ENCODE peak calls at places on chromosomes 4 and X, in four cellular contexts. O is tibial artery, T is nucleus accumbens, P is HFFc6. Z is an unnamed sample.

GRCh38 chr4:55358246-55358645 is 12.2 kb downstream of the SRD5A3 start:
- DNase-seq in O (no peak), T (no peak), P (no peak), Z (no peak)

GRCh38 chrX:133258481-133258880 is 40.3 kb upstream of the TFDP3 start:
- DNase-seq in O (no peak), T (no peak), P (no peak), Z (no peak)

GRCh38 chrX:68443155-68443868 is 10.0 kb upstream of the OPHN1 start:
- DNase-seq in O (no peak), T (no peak), P (peak; percentile 35), Z (no peak)

GRCh38 chrX:150060406-150060805 is 122.1 kb upstream of the EOLA2 start:
- DNase-seq in O (no peak), T (no peak), P (peak; percentile 64), Z (no peak)

GRCh38 chr4:135383889-135384288 is 1182.3 kb upstream of the PABPC4L start:
- DNase-seq in O (no peak), T (no peak), P (no peak), Z (no peak)

GRCh38 chr4:75940692-75941253 is at the start of gene NAAA:
- DNase-seq in O (peak; percentile 93), T (peak; percentile 47), P (peak; percentile 67), Z (peak; percentile 71)

GRCh38 chr4:17186916-17187315 is 288.5 kb upstream of the LDB2 start:
- DNase-seq in O (no peak), T (no peak), P (no peak), Z (no peak)

GRCh38 chr4:183348706-183349659 is 26.8 kb upstream of the CLDN24 start:
- DNase-seq in O (no peak), T (no peak), P (peak; percentile 99), Z (no peak)

GRCh38 chr4:113756005-113756410 is 5.5 kb downstream of the CAMK2D start:
- DNase-seq in O (no peak), T (no peak), P (peak; percentile 48), Z (no peak)

GRCh38 chrX:113058634-113059033 is 218.0 kb upstream of the AMOT start:
- DNase-seq in O (no peak), T (no peak), P (no peak), Z (no peak)

GRCh38 chr4:185767528-185767927 is 44.5 kb downstream of the SORBS2 start:
- DNase-seq in O (no peak), T (no peak), P (no peak), Z (no peak)

GRCh38 chr4:139300431-139301142 is 718 bp upstream of the NAA15 start:
- DNase-seq in O (no peak), T (no peak), P (peak; percentile 63), Z (no peak)

GRCh38 chrX:68415289-68415688 is 18.0 kb downstream of the OPHN1 start:
- DNase-seq in O (no peak), T (no peak), P (peak; percentile 5), Z (peak; percentile 33)

GRCh38 chr4:25666031-25666630 is 10.5 kb downstream of the SLC34A2 start:
- DNase-seq in O (no peak), T (no peak), P (no peak), Z (no peak)

GRCh38 chr4:142194905-142195304 is 558.5 kb downstream of the IL15 start:
- DNase-seq in O (no peak), T (no peak), P (peak; percentile 48), Z (no peak)

GRCh38 chr4:14985161-14985560 is 17.1 kb upstream of the CPEB2 start:
- DNase-seq in O (no peak), T (no peak), P (no peak), Z (no peak)

GRCh38 chr4:79209822-79210635 is 115.8 kb downstream of the NAA11 start:
- DNase-seq in O (no peak), T (no peak), P (no peak), Z (no peak)

GRCh38 chr4:99436462-99436861 is 1.3 kb upstream of the ADH7 start:
- DNase-seq in O (no peak), T (no peak), P (no peak), Z (no peak)

GRCh38 chr4:120156115-120156718 is 89.6 kb upstream of the MAD2L1 start:
- DNase-seq in O (no peak), T (no peak), P (peak; percentile 57), Z (no peak)

GRCh38 chr4:60805500-60806313 is 394.4 kb upstream of the ADGRL3 start:
- DNase-seq in O (no peak), T (no peak), P (no peak), Z (no peak)

GRCh38 chrX:133265331-133265730 is 47.2 kb upstream of the TFDP3 start:
- DNase-seq in O (no peak), T (no peak), P (no peak), Z (no peak)

GRCh38 chr4:2061208-2062131 is 2.3 kb downstream of the NAT8L start:
- DNase-seq in O (no peak), T (no peak), P (no peak), Z (no peak)

GRCh38 chrX:107571296-107571998 is 56.9 kb upstream of the PRPS1 start:
- DNase-seq in O (no peak), T (no peak), P (peak; percentile 91), Z (no peak)

GRCh38 chr4:1775731-1776500 is 17.2 kb upstream of the FGFR3 start:
- DNase-seq in O (no peak), T (peak; percentile 52), P (peak; percentile 48), Z (no peak)

GRCh38 chrX:47112316-47112954 is 32.1 kb downstream of the NDUFB11 start:
- DNase-seq in O (no peak), T (no peak), P (no peak), Z (no peak)

GRCh38 chr4:47641755-47642154 is 156.7 kb downstream of the ATP10D start:
- DNase-seq in O (no peak), T (no peak), P (no peak), Z (no peak)

GRCh38 chr4:14928035-14928434 is 74.2 kb upstream of the CPEB2 start:
- DNase-seq in O (no peak), T (no peak), P (no peak), Z (no peak)

GRCh38 chrX:44253573-44253942 is 89.9 kb downstream of the EFHC2 start:
- DNase-seq in O (no peak), T (no peak), P (no peak), Z (no peak)

GRCh38 chr4:142128529-142128928 is 492.1 kb downstream of the IL15 start:
- DNase-seq in O (no peak), T (no peak), P (peak; percentile 4), Z (no peak)

GRCh38 chr4:106522839-106523238 is 154.3 kb upstream of the GIMD1 start:
- DNase-seq in O (no peak), T (no peak), P (peak; percentile 15), Z (no peak)

GRCh38 chr4:25441519-25442117 is 64.6 kb downstream of the ANAPC4 start:
- DNase-seq in O (peak; percentile 49), T (peak; percentile 3), P (peak; percentile 55), Z (peak; percentile 43)

GRCh38 chrX:71103110-71103983 is 3.2 kb downstream of the CXorf65 start:
- DNase-seq in O (no peak), T (no peak), P (no peak), Z (no peak)